ENCODE peak calls at places on chromosome 18, in seven cellular contexts. P is CD8-positive, alpha-beta memory T cell; J is tibial artery; O is activated T-cell treated with anti-CD3 and anti-CD28 coated beads for 1 hour; I is NCI-H2081; K is CD4-positive, CD25-positive, alpha-beta regulatory T cell; S is cardiac muscle cell. Y is an unnamed sample.
A peak's percentile ranks its signal among the peaks of the same experiment; 100 is the strongest.

GRCh38 chr18:58776084-58776483 is 88.6 kb upstream of the ZNF532 start:
- DNase-seq in K (no peak), J (no peak), S (no peak), O (no peak), P (no peak), I (no peak), Y (no peak)

GRCh38 chr18:54269924-54270844 is 867 bp downstream of the POLI start:
- DNase-seq in I (no peak), P (peak; percentile 70), K (peak; percentile 40), O (peak; percentile 11), J (no peak), S (peak; percentile 19), Y (peak; percentile 76)

GRCh38 chr18:79485788-79486355 is 90.1 kb downstream of the NFATC1 start:
- DNase-seq in O (no peak), I (no peak), K (no peak), J (no peak), S (no peak), P (peak; percentile 9), Y (no peak)

GRCh38 chr18:79903787-79904356 is 47.6 kb downstream of the SLC66A2 start:
- DNase-seq in J (peak; percentile 19), I (no peak), K (no peak), S (no peak), O (no peak), P (peak; percentile 37), Y (no peak)

GRCh38 chr18:27750014-27750413 is 426.9 kb downstream of the CDH2 start:
- DNase-seq in O (no peak), K (no peak), S (peak; percentile 86), P (no peak), I (no peak), J (no peak), Y (no peak)

GRCh38 chr18:28365406-28365805 is 188.5 kb upstream of the CDH2 start:
- DNase-seq in O (no peak), S (no peak), I (peak; percentile 14), J (no peak), P (no peak), K (no peak), Y (no peak)

GRCh38 chr18:75132068-75132467 is 76.9 kb downstream of the PTGR3 start:
- DNase-seq in O (no peak), J (no peak), K (no peak), I (no peak), S (no peak), P (no peak), Y (no peak)

GRCh38 chr18:44826418-44827259 is 146.0 kb downstream of the SETBP1 start:
- DNase-seq in K (no peak), J (peak; percentile 93), I (no peak), P (no peak), S (peak; percentile 75), O (no peak), Y (peak; percentile 15)

GRCh38 chr18:63562284-63562683 is 20.1 kb downstream of the SERPINB12 start:
- DNase-seq in I (no peak), S (no peak), O (no peak), P (no peak), K (no peak), J (no peak), Y (no peak)

GRCh38 chr18:59478591-59478990 is 119.5 kb upstream of the LMAN1 start:
- DNase-seq in P (no peak), O (no peak), I (no peak), K (no peak), J (no peak), S (no peak), Y (no peak)

GRCh38 chr18:59459352-59460059 is 100.4 kb upstream of the LMAN1 start:
- DNase-seq in K (peak; percentile 4), I (peak; percentile 9), J (no peak), O (no peak), P (no peak), S (peak; percentile 52), Y (no peak)

GRCh38 chr18:31010601-31011000 is 31.9 kb downstream of the DSC3 start:
- DNase-seq in S (no peak), I (no peak), K (no peak), J (no peak), O (no peak), P (no peak), Y (no peak)

GRCh38 chr18:11553098-11553940 is 56.1 kb upstream of the SLC35G4 start:
- DNase-seq in S (peak; percentile 65), I (peak; percentile 14), P (no peak), O (no peak), K (peak; percentile 16), J (no peak), Y (no peak)

GRCh38 chr18:43442571-43442970 is 165.3 kb upstream of the SYT4 start:
- DNase-seq in K (no peak), I (no peak), P (no peak), J (no peak), S (no peak), O (no peak), Y (no peak)

GRCh38 chr18:75041586-75041985 is 167.4 kb downstream of the PTGR3 start:
- DNase-seq in O (no peak), P (no peak), K (no peak), J (no peak), S (no peak), I (no peak), Y (no peak)

GRCh38 chr18:34631567-34631966 is 78.5 kb upstream of the DTNA start:
- DNase-seq in O (no peak), J (no peak), K (no peak), P (no peak), S (no peak), I (no peak), Y (no peak)

GRCh38 chr18:8402237-8402636 is 207.0 kb upstream of the RAB12 start:
- DNase-seq in S (no peak), P (no peak), I (no peak), K (no peak), J (no peak), O (no peak), Y (no peak)

GRCh38 chr18:8750954-8751415 is 45.6 kb downstream of the MTCL1 start:
- DNase-seq in P (no peak), I (no peak), K (no peak), J (no peak), O (no peak), S (no peak), Y (no peak)

GRCh38 chr18:79193826-79194225 is 124.6 kb downstream of the ATP9B start:
- DNase-seq in J (no peak), I (no peak), K (no peak), O (no peak), S (no peak), P (no peak), Y (no peak)

GRCh38 chr18:56168049-56168781 is 470.2 kb downstream of the TXNL1 start:
- DNase-seq in I (no peak), O (no peak), J (no peak), S (no peak), P (no peak), K (no peak), Y (no peak)

GRCh38 chr18:12254137-12254819 is at the start of gene CIDEA:
- DNase-seq in K (no peak), O (no peak), I (no peak), S (peak; percentile 64), P (no peak), J (no peak), Y (no peak)

GRCh38 chr18:23618862-23619387 is 32.6 kb upstream of the NPC1 start:
- DNase-seq in I (no peak), O (no peak), J (no peak), K (no peak), P (no peak), S (peak; percentile 21), Y (no peak)

GRCh38 chr18:49697757-49698595 is 115.4 kb downstream of the ACAA2 start:
- DNase-seq in K (no peak), J (no peak), O (no peak), S (peak; percentile 40), P (no peak), I (no peak), Y (no peak)

GRCh38 chr18:40769786-40770185 is 1185.2 kb upstream of the PIK3C3 start:
- DNase-seq in J (no peak), O (no peak), P (no peak), S (no peak), K (no peak), I (no peak), Y (no peak)

GRCh38 chr18:23992119-23992940 is 22.2 kb upstream of the TTC39C start:
- DNase-seq in O (no peak), S (no peak), I (peak; percentile 19), J (no peak), P (peak; percentile 75), K (peak; percentile 87), Y (no peak)

GRCh38 chr18:49813071-49813320 is 337 bp downstream of the ACAA2 start:
- DNase-seq in P (no peak), K (no peak), O (no peak), J (peak; percentile 28), S (peak; percentile 56), I (no peak), Y (peak; percentile 71)

GRCh38 chr18:34039194-34039593 is 185.5 kb downstream of the NOL4 start:
- DNase-seq in K (no peak), P (no peak), I (no peak), S (no peak), J (no peak), O (no peak), Y (no peak)

GRCh38 chr18:79789091-79789891 is 8.4 kb upstream of the KCNG2 start:
- DNase-seq in K (no peak), I (no peak), O (no peak), S (no peak), P (peak; percentile 28), J (no peak), Y (no peak)

GRCh38 chr18:29594494-29594893 is 1417.6 kb upstream of the CDH2 start:
- DNase-seq in P (no peak), O (no peak), K (no peak), J (no peak), I (no peak), S (no peak), Y (no peak)

GRCh38 chr18:55041366-55041765 is 82.1 kb upstream of the CCDC68 start:
- DNase-seq in K (no peak), I (no peak), P (no peak), O (no peak), S (no peak), J (no peak), Y (no peak)

GRCh38 chr18:65753520-65753919 is 2.7 kb downstream of the CDH7 start:
- DNase-seq in O (no peak), J (no peak), I (peak; percentile 81), K (no peak), S (peak; percentile 73), P (no peak), Y (no peak)

GRCh38 chr18:76621184-76621583 is 126.1 kb upstream of the ZNF516 start:
- DNase-seq in P (no peak), O (no peak), K (no peak), S (no peak), J (no peak), I (peak; percentile 37), Y (no peak)

GRCh38 chr18:23528580-23529472 is 25.5 kb downstream of the RMC1 start:
- DNase-seq in O (no peak), K (no peak), J (peak; percentile 53), P (no peak), S (no peak), I (no peak), Y (no peak)

GRCh38 chr18:41613210-41613609 is 341.8 kb upstream of the PIK3C3 start:
- DNase-seq in P (no peak), K (no peak), S (peak; percentile 43), O (no peak), I (no peak), J (no peak), Y (no peak)

GRCh38 chr18:9094307-9095226 is 7.9 kb upstream of the NDUFV2 start:
- DNase-seq in I (no peak), O (no peak), S (no peak), J (no peak), K (peak; percentile 15), P (peak; percentile 57), Y (no peak)

GRCh38 chr18:13145636-13146190 is 72.8 kb upstream of the LDLRAD4 start:
- DNase-seq in S (no peak), K (no peak), I (no peak), J (no peak), P (no peak), O (no peak), Y (no peak)

Y was measured in ascending aorta.